ENCODE peak calls at places on chromosomes 3 and 15, in nine cellular contexts. H is fibroblast of lung, E is globus pallidus, A is GM04503, S is aorta, G is T-helper 9 cell, J is stomach, F is AG10803, Y is HEK293T. P is an unnamed sample.

GRCh38 chr3:189172668-189173419 is 1.1 kb downstream of the TPRG1 start:
- DNase-seq in E (no peak), H (no peak), Y (no peak), J (no peak), F (no peak), S (no peak), G (no peak), A (no peak), P (no peak)

GRCh38 chr3:10023587-10024310 is 2.5 kb upstream of the FANCD2 start:
- DNase-seq in A (peak; percentile 57), G (no peak), Y (no peak), S (no peak), F (peak; percentile 76), H (peak; percentile 91), E (no peak), J (no peak), P (no peak)

GRCh38 chr3:104723000-104723399 is 643.7 kb upstream of the ALCAM start:
- DNase-seq in Y (no peak), F (no peak), E (no peak), S (no peak), H (no peak), J (no peak), G (no peak), A (no peak), P (no peak)

GRCh38 chr15:59896652-59897051 is 107.5 kb upstream of the FOXB1 start:
- DNase-seq in S (no peak), E (no peak), J (no peak), A (no peak), H (no peak), F (no peak), G (no peak), Y (no peak), P (no peak)

GRCh38 chr15:40769310-40770146 is at the start of gene C15orf62:
- DNase-seq in A (no peak), F (no peak), S (peak; percentile 55), J (peak; percentile 73), G (no peak), E (no peak), H (peak; percentile 71), Y (no peak), P (peak; percentile 84)

GRCh38 chr15:31150732-31151212 is 49.2 kb upstream of the TRPM1 start:
- DNase-seq in A (no peak), F (no peak), E (no peak), S (no peak), G (no peak), H (no peak), J (no peak), Y (no peak), P (no peak)

GRCh38 chr15:74006774-74007639 is 12.5 kb downstream of the PML start:
- DNase-seq in S (no peak), G (no peak), A (no peak), J (no peak), F (no peak), H (no peak), Y (no peak), E (no peak), P (no peak)

GRCh38 chr3:102141096-102141912 is 292.0 kb downstream of the NFKBIZ start:
- DNase-seq in Y (no peak), H (peak; percentile 28), J (no peak), G (no peak), S (no peak), A (no peak), E (no peak), F (no peak), P (no peak)

GRCh38 chr3:158434412-158435038 is 136.5 kb upstream of the MLF1 start:
- DNase-seq in E (peak; percentile 76), Y (peak; percentile 51), J (peak; percentile 56), H (peak; percentile 53), S (peak; percentile 47), A (no peak), F (peak; percentile 71), G (no peak), P (peak; percentile 21)

GRCh38 chr3:150253622-150254021 is 154.5 kb upstream of the TSC22D2 start:
- DNase-seq in G (no peak), Y (no peak), E (no peak), H (no peak), S (no peak), F (no peak), A (no peak), J (no peak), P (no peak)

GRCh38 chr15:44010114-44010513 is 183.3 kb downstream of the WDR76 start:
- DNase-seq in H (peak; percentile 85), S (no peak), Y (no peak), J (no peak), E (no peak), A (peak; percentile 41), G (no peak), F (peak; percentile 71), P (no peak)

GRCh38 chr3:83500422-83500821 is 1458.4 kb upstream of the CADM2 start:
- DNase-seq in F (no peak), Y (no peak), E (no peak), A (no peak), H (peak; percentile 20), S (no peak), G (no peak), J (no peak), P (no peak)

GRCh38 chr3:14263317-14264005 is 84.8 kb downstream of the LSM3 start:
- DNase-seq in Y (no peak), G (no peak), F (no peak), H (no peak), J (no peak), E (no peak), S (no peak), A (no peak), P (no peak)

GRCh38 chr15:67024322-67024997 is 40.9 kb upstream of the SMAD3 start:
- DNase-seq in E (peak; percentile 47), J (peak; percentile 76), H (peak; percentile 95), G (no peak), A (peak; percentile 91), F (peak; percentile 96), Y (peak; percentile 36), S (peak; percentile 89), P (peak; percentile 50)

GRCh38 chr3:124263168-124263567 is 271.2 kb upstream of the ROPN1 start:
- DNase-seq in F (peak; percentile 94), Y (no peak), G (no peak), J (no peak), H (peak; percentile 96), S (peak; percentile 55), E (no peak), A (peak; percentile 83), P (no peak)

GRCh38 chr3:116579843-116580242 is 129.7 kb upstream of the TUSC7 start:
- DNase-seq in H (peak; percentile 10), F (peak; percentile 1), G (no peak), J (no peak), Y (peak; percentile 15), E (no peak), A (no peak), S (no peak), P (no peak)

GRCh38 chr15:45134682-45135604 is 5.1 kb downstream of the DUOX1 start:
- DNase-seq in S (no peak), G (no peak), A (no peak), J (peak; percentile 57), F (no peak), H (no peak), Y (no peak), E (no peak), P (peak; percentile 61)

GRCh38 chr15:82873000-82873680 is 63.7 kb downstream of the WHAMM start:
- DNase-seq in Y (no peak), F (no peak), G (no peak), S (no peak), H (no peak), A (no peak), E (no peak), J (peak; percentile 22), P (no peak)

GRCh38 chr15:81274255-81274654 is 49.7 kb downstream of the STARD5 start:
- DNase-seq in S (no peak), F (no peak), J (no peak), Y (no peak), G (no peak), H (no peak), A (no peak), E (no peak), P (no peak)

GRCh38 chr3:121834079-121834730 is 655 bp downstream of the IQCB1 start:
- DNase-seq in S (peak; percentile 46), H (peak; percentile 14), A (peak; percentile 9), G (no peak), Y (peak; percentile 25), E (no peak), F (no peak), J (no peak), P (peak; percentile 48)

GRCh38 chr3:120203016-120203415 is 82.0 kb downstream of the GPR156 start:
- DNase-seq in J (no peak), S (no peak), A (peak; percentile 85), F (peak; percentile 94), H (peak; percentile 61), G (no peak), Y (no peak), E (peak; percentile 26), P (peak; percentile 26)

GRCh38 chr15:24899367-24899766 is 55.4 kb upstream of the SNRPN start:
- DNase-seq in E (no peak), J (no peak), A (no peak), Y (no peak), S (no peak), G (no peak), H (no peak), F (no peak), P (no peak)

GRCh38 chr15:40500584-40501330 is 30.0 kb downstream of the CHST14 start:
- DNase-seq in G (no peak), H (peak; percentile 58), A (no peak), J (no peak), S (no peak), Y (no peak), E (no peak), F (peak; percentile 24), P (no peak)

P was measured in mucosa of descending colon.